ENCODE peak calls at places on chromosomes 7 and 10, in seven cellular contexts. W, I, E, A, N, K and M are unnamed samples.
A peak's percentile ranks its signal among the peaks of the same experiment; 100 is the strongest.

GRCh38 chr7:117024811-117025210 is 71.5 kb downstream of the ST7 start:
- DNase-seq in W (no peak), I (no peak), E (no peak), A (no peak), N (no peak), K (no peak), M (no peak)

GRCh38 chr7:101333912-101334311 is 12.3 kb upstream of the IFT22 start:
- DNase-seq in W (no peak), I (no peak), E (no peak), A (no peak), N (no peak), K (no peak), M (no peak)

GRCh38 chr10:8049874-8050560 is 4.5 kb upstream of the GATA3 start:
- DNase-seq in W (no peak), I (peak; percentile 90), E (no peak), A (peak; percentile 82), N (peak; percentile 42), K (peak; percentile 72), M (peak; percentile 58)

GRCh38 chr10:652226-652625 is 37.2 kb downstream of the DIP2C start:
- DNase-seq in W (no peak), I (no peak), E (no peak), A (no peak), N (no peak), K (peak; percentile 31), M (no peak)

GRCh38 chr7:95011156-95011928 is 103.9 kb downstream of the PPP1R9A start:
- DNase-seq in W (peak; percentile 21), I (no peak), E (peak; percentile 21), A (no peak), N (peak; percentile 72), K (no peak), M (no peak)

GRCh38 chr7:124310934-124311390 is 278.1 kb upstream of the TMEM229A start:
- DNase-seq in W (peak; percentile 39), I (peak; percentile 73), E (peak; percentile 40), A (no peak), N (no peak), K (no peak), M (no peak)

GRCh38 chr10:78316451-78316931 is 282.8 kb downstream of the RPS24 start:
- DNase-seq in W (peak; percentile 47), I (peak; percentile 32), E (peak; percentile 45), A (peak; percentile 31), N (no peak), K (no peak), M (no peak)

GRCh38 chr10:72274213-72274729 is 547 bp downstream of the DDIT4 start:
- DNase-seq in W (peak; percentile 13), I (no peak), E (no peak), A (no peak), N (no peak), K (no peak), M (no peak)

GRCh38 chr7:73567701-73568685 is 10.4 kb downstream of the TBL2 start:
- DNase-seq in W (no peak), I (no peak), E (no peak), A (no peak), N (no peak), K (no peak), M (no peak)

GRCh38 chr7:101728888-101729883 is 88.2 kb upstream of the CUX1 start:
- DNase-seq in W (peak; percentile 97), I (no peak), E (peak; percentile 94), A (no peak), N (peak; percentile 99), K (no peak), M (no peak)

GRCh38 chr7:30263090-30263710 is 21.2 kb upstream of the ZNRF2 start:
- DNase-seq in W (no peak), I (no peak), E (no peak), A (no peak), N (no peak), K (no peak), M (no peak)

GRCh38 chr7:76513817-76514799 is 3.8 kb downstream of the UPK3B start:
- DNase-seq in W (no peak), I (no peak), E (no peak), A (no peak), N (no peak), K (peak; percentile 21), M (no peak)

GRCh38 chr7:108418941-108419340 is 37.3 kb downstream of the NRCAM start:
- DNase-seq in W (no peak), I (no peak), E (no peak), A (no peak), N (no peak), K (no peak), M (no peak)

GRCh38 chr7:159205833-159206232 is 61.2 kb upstream of the VIPR2 start:
- DNase-seq in W (no peak), I (no peak), E (no peak), A (no peak), N (no peak), K (no peak), M (no peak)

GRCh38 chr7:112743811-112744210 is 46.4 kb downstream of the TMEM168 start:
- DNase-seq in W (no peak), I (peak; percentile 59), E (no peak), A (no peak), N (peak; percentile 70), K (no peak), M (no peak)

GRCh38 chr7:75596727-75597614 is 104.9 kb downstream of the SPDYE5 start:
- DNase-seq in W (peak; percentile 53), I (no peak), E (peak; percentile 35), A (no peak), N (peak; percentile 92), K (no peak), M (no peak)

GRCh38 chr10:91012502-91012901 is 91.6 kb upstream of the ANKRD1 start:
- DNase-seq in W (no peak), I (no peak), E (no peak), A (no peak), N (no peak), K (no peak), M (no peak)

GRCh38 chr10:84825330-84825729 is 496.9 kb downstream of the CCSER2 start:
- DNase-seq in W (peak; percentile 12), I (peak; percentile 69), E (peak; percentile 70), A (no peak), N (no peak), K (no peak), M (no peak)

GRCh38 chr7:47281966-47282643 is 299.8 kb downstream of the TNS3 start:
- DNase-seq in W (no peak), I (no peak), E (no peak), A (no peak), N (no peak), K (no peak), M (no peak)
- H4K8ac ChIP-seq in W (no peak overlapping the region), I (no peak overlapping the region), E (peak overlapping the region; percentile 35), A (no peak overlapping the region), N (no peak overlapping the region), K (no peak overlapping the region), M (peak overlapping the region; percentile 57)

GRCh38 chr10:80702143-80702542 is 164.4 kb downstream of the SH2D4B start:
- DNase-seq in W (no peak), I (no peak), E (no peak), A (no peak), N (no peak), K (no peak), M (no peak)

GRCh38 chr10:80701706-80702105 is 164.0 kb downstream of the SH2D4B start:
- DNase-seq in W (no peak), I (no peak), E (no peak), A (no peak), N (no peak), K (no peak), M (no peak)

GRCh38 chr10:80700760-80701444 is 163.2 kb downstream of the SH2D4B start:
- DNase-seq in W (no peak), I (no peak), E (no peak), A (peak; percentile 40), N (no peak), K (no peak), M (no peak)

GRCh38 chr10:80699602-80700039 is 161.9 kb downstream of the SH2D4B start:
- DNase-seq in W (peak; percentile 50), I (peak; percentile 92), E (peak; percentile 67), A (peak; percentile 96), N (peak; percentile 83), K (peak; percentile 93), M (peak; percentile 84)

GRCh38 chr10:80700252-80700651 is 162.6 kb downstream of the SH2D4B start:
- DNase-seq in W (no peak), I (no peak), E (no peak), A (no peak), N (no peak), K (no peak), M (no peak)
- H4K8ac ChIP-seq in W (no peak overlapping the region), I (no peak overlapping the region), E (no peak overlapping the region), A (peak overlapping the region; percentile 45), N (no peak overlapping the region), K (no peak overlapping the region), M (no peak overlapping the region)

GRCh38 chr7:10855583-10855982 is 118.1 kb upstream of the PHF14 start:
- DNase-seq in W (no peak), I (no peak), E (no peak), A (no peak), N (no peak), K (no peak), M (no peak)
- H4K8ac ChIP-seq in W (no peak overlapping the region), I (no peak overlapping the region), E (no peak overlapping the region), A (no peak overlapping the region), N (no peak overlapping the region), K (no peak overlapping the region), M (peak overlapping the region; percentile 65)

DNA sequence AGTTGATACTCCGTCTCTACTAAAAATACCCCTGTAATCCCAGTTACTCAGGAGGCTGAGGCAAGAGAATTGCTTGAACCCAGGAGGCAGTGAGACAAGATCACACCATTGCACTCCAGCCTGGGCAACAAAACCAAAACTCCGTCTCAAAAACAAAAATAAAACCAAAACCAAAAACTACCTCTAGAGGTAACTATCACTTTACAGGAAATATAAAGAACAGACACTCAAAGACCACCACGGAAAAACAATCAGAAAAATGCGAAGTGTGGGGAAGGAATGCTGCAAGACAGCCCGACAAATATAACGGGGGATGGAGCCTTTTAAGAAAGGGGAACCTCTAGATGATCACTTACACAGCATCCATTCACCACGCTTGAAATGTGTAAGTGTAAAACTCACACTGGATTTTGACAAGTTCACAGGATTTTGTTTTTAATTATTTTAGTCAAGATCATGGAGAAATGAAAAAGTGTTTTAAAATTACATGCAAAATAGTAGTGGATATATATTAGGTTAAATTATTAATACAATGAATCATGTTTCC is 4.2 kb downstream of the HNRNPF start:
- DNase-seq in W (no peak), I (no peak), E (no peak), A (no peak), N (no peak), K (no peak), M (no peak)
- H4K8ac ChIP-seq in W (no peak overlapping the region), I (no peak overlapping the region), E (no peak overlapping the region), A (no peak overlapping the region), N (no peak overlapping the region), K (no peak overlapping the region), M (no peak overlapping the region)

DNA sequence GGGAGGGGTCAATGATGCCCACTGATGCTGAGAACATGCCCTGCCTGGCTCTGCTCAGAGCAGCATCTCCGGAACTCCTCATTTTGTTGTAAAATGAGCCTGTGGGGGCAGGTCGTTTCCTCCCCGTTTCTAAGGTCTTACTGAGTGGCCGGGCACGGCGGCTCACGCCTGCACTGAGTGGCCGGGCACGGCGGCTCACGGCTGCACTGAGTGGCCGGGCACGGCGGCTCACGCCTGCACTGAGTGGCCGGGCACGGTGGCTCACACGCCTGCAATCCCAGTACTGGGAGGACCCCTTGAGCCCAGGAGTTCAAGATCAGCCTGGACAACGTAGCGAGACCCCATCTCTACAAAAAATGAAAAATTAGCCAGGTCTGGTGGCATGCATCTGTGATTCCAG is 39.0 kb upstream of the FOXL3 start:
- DNase-seq in W (no peak), I (no peak), E (no peak), A (no peak), N (no peak), K (no peak), M (no peak)
- H4K8ac ChIP-seq in W (no peak overlapping the region), I (no peak overlapping the region), E (no peak overlapping the region), A (no peak overlapping the region), N (no peak overlapping the region), K (no peak overlapping the region), M (peak overlapping the region; percentile 43)